ENCODE peak calls at places on chromosome 11, in five cellular contexts. One of them, this sample, is unnamed.

GRCh38 chr11:11641581-11641980 is 19.8 kb upstream of the GALNT18 start:
- DNase-seq in tibial nerve: no peak
- DNase-seq in stomach: no peak
- DNase-seq in GM12892: no peak
- DNase-seq in esophagus squamous epithelium: no peak
- DNase-seq in this sample: no peak

GRCh38 chr11:130390071-130390758 is 38.2 kb downstream of the ADAMTS8 start:
- DNase-seq in tibial nerve: no peak
- DNase-seq in stomach: peak
- DNase-seq in GM12892: no peak
- DNase-seq in esophagus squamous epithelium: no peak
- DNase-seq in this sample: no peak

GRCh38 chr11:46342237-46342636 is 5.0 kb upstream of the DGKZ start:
- DNase-seq in tibial nerve: no peak
- DNase-seq in stomach: no peak
- DNase-seq in GM12892: no peak
- DNase-seq in esophagus squamous epithelium: no peak
- DNase-seq in this sample: no peak

GRCh38 chr11:16773981-16774710 is 35.7 kb downstream of the C11orf58 start:
- DNase-seq in tibial nerve: no peak
- DNase-seq in stomach: no peak
- DNase-seq in GM12892: no peak
- DNase-seq in esophagus squamous epithelium: no peak
- DNase-seq in this sample: no peak

GRCh38 chr11:104534268-104534667 is 364.0 kb downstream of the CASP12 start:
- DNase-seq in tibial nerve: no peak
- DNase-seq in stomach: no peak
- DNase-seq in GM12892: no peak
- DNase-seq in esophagus squamous epithelium: no peak
- DNase-seq in this sample: no peak

GRCh38 chr11:73001615-73002014 is 140.5 kb downstream of the FCHSD2 start:
- DNase-seq in tibial nerve: no peak
- DNase-seq in stomach: no peak
- DNase-seq in GM12892: no peak
- DNase-seq in esophagus squamous epithelium: no peak
- DNase-seq in this sample: no peak

GRCh38 chr11:34512810-34513673 is 552 bp downstream of the ELF5 start:
- DNase-seq in tibial nerve: no peak
- DNase-seq in stomach: peak
- DNase-seq in GM12892: peak
- DNase-seq in esophagus squamous epithelium: no peak
- DNase-seq in this sample: peak

GRCh38 chr11:69321877-69322350 is 28.0 kb downstream of the MYEOV start:
- DNase-seq in tibial nerve: no peak
- DNase-seq in stomach: no peak
- DNase-seq in GM12892: no peak
- DNase-seq in esophagus squamous epithelium: no peak
- DNase-seq in this sample: no peak

GRCh38 chr11:62193954-62194353 is 3.9 kb downstream of the SCGB1D1 start:
- DNase-seq in tibial nerve: no peak
- DNase-seq in stomach: no peak
- DNase-seq in GM12892: no peak
- DNase-seq in esophagus squamous epithelium: no peak
- DNase-seq in this sample: no peak

GRCh38 chr11:130634981-130635473 is 186.6 kb downstream of the ADAMTS15 start:
- DNase-seq in tibial nerve: no peak
- DNase-seq in stomach: no peak
- DNase-seq in GM12892: no peak
- DNase-seq in esophagus squamous epithelium: no peak
- DNase-seq in this sample: no peak

GRCh38 chr11:3199537-3200295 is 18.9 kb downstream of the MRGPRG start:
- DNase-seq in tibial nerve: no peak
- DNase-seq in stomach: no peak
- DNase-seq in GM12892: no peak
- DNase-seq in esophagus squamous epithelium: no peak
- DNase-seq in this sample: no peak

GRCh38 chr11:61294717-61295595 is at the start of gene VWCE:
- DNase-seq in tibial nerve: no peak
- DNase-seq in stomach: peak
- DNase-seq in GM12892: peak
- DNase-seq in esophagus squamous epithelium: no peak
- DNase-seq in this sample: no peak

GRCh38 chr11:65962136-65962564 is 616 bp downstream of the SART1 start:
- DNase-seq in tibial nerve: no peak
- DNase-seq in stomach: no peak
- DNase-seq in GM12892: no peak
- DNase-seq in esophagus squamous epithelium: no peak
- DNase-seq in this sample: no peak

GRCh38 chr11:29782447-29782846 is 234.4 kb downstream of the KCNA4 start:
- DNase-seq in tibial nerve: no peak
- DNase-seq in stomach: no peak
- DNase-seq in GM12892: no peak
- DNase-seq in esophagus squamous epithelium: no peak
- DNase-seq in this sample: no peak

GRCh38 chr11:9834281-9834680 is 170.4 kb downstream of the SWAP70 start:
- DNase-seq in tibial nerve: no peak
- DNase-seq in stomach: no peak
- DNase-seq in GM12892: no peak
- DNase-seq in esophagus squamous epithelium: no peak
- DNase-seq in this sample: no peak

GRCh38 chr11:108501396-108501795 is 3.2 kb upstream of the POGLUT3 start:
- DNase-seq in tibial nerve: no peak
- DNase-seq in stomach: no peak
- DNase-seq in GM12892: no peak
- DNase-seq in esophagus squamous epithelium: no peak
- DNase-seq in this sample: no peak

GRCh38 chr11:18394928-18395734 is 768 bp downstream of the LDHA start:
- DNase-seq in tibial nerve: no peak
- DNase-seq in stomach: peak
- DNase-seq in GM12892: no peak
- DNase-seq in esophagus squamous epithelium: no peak
- DNase-seq in this sample: no peak
- TF ChIP-seq POLR2A in tibial nerve: no peak
- TF ChIP-seq POLR2A in stomach: no peak
- TF ChIP-seq POLR2A in GM12892: no peak
- TF ChIP-seq POLR2A in esophagus squamous epithelium: no peak
- TF ChIP-seq POLR2A in this sample: no peak

GRCh38 chr11:114164546-114164945 is 105.0 kb downstream of the ZBTB16 start:
- DNase-seq in tibial nerve: no peak
- DNase-seq in stomach: no peak
- DNase-seq in GM12892: no peak
- DNase-seq in esophagus squamous epithelium: no peak
- DNase-seq in this sample: no peak

GRCh38 chr11:114163830-114164401 is 104.4 kb downstream of the ZBTB16 start:
- DNase-seq in tibial nerve: no peak
- DNase-seq in stomach: no peak
- DNase-seq in GM12892: no peak
- DNase-seq in esophagus squamous epithelium: no peak
- DNase-seq in this sample: no peak

GRCh38 chr11:114161486-114162250 is 102.2 kb downstream of the ZBTB16 start:
- DNase-seq in tibial nerve: no peak
- DNase-seq in stomach: no peak
- DNase-seq in GM12892: no peak
- DNase-seq in esophagus squamous epithelium: no peak
- DNase-seq in this sample: no peak

GRCh38 chr11:114163231-114163631 is 103.7 kb downstream of the ZBTB16 start:
- DNase-seq in tibial nerve: no peak
- DNase-seq in stomach: peak
- DNase-seq in GM12892: no peak
- DNase-seq in esophagus squamous epithelium: no peak
- DNase-seq in this sample: no peak

DNA sequence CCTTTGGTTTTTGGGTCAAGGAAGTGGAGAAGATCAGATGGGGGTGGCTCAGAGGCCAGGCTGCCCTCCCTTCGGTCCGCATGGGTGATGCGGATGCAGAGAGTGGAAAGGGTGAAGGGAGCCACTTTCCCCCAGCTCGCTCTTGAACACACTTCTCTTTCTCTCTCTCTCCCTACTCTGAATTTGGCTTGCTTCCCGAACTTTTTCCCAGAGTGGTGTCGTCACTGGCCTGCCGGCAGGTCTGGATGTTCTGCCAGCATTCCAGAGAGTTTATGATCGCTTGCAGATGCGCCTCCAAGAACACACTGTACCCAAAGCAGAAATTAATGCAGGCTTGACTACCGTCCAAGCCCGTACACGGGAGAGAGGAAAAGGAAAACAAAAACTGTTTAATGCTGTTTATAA is 103.2 kb downstream of the ZBTB16 start:
- DNase-seq in tibial nerve: peak
- DNase-seq in stomach: peak
- DNase-seq in GM12892: no peak
- DNase-seq in esophagus squamous epithelium: peak
- DNase-seq in this sample: no peak
- TF ChIP-seq POLR2A in tibial nerve: peak
- TF ChIP-seq POLR2A in stomach: no peak
- TF ChIP-seq POLR2A in GM12892: no peak
- TF ChIP-seq POLR2A in esophagus squamous epithelium: peak
- TF ChIP-seq POLR2A in this sample: no peak

GRCh38 chr11:471468-472145 is 21.5 kb downstream of the PTDSS2 start:
- DNase-seq in tibial nerve: no peak
- DNase-seq in stomach: no peak
- DNase-seq in GM12892: no peak
- DNase-seq in esophagus squamous epithelium: no peak
- DNase-seq in this sample: no peak

GRCh38 chr11:468493-468892 is 18.4 kb downstream of the PTDSS2 start:
- DNase-seq in tibial nerve: no peak
- DNase-seq in stomach: no peak
- DNase-seq in GM12892: no peak
- DNase-seq in esophagus squamous epithelium: no peak
- DNase-seq in this sample: no peak

GRCh38 chr11:468036-468435 is 18.0 kb downstream of the PTDSS2 start:
- DNase-seq in tibial nerve: no peak
- DNase-seq in stomach: no peak
- DNase-seq in GM12892: no peak
- DNase-seq in esophagus squamous epithelium: no peak
- DNase-seq in this sample: no peak

GRCh38 chr11:472272-472671 is 22.2 kb downstream of the PTDSS2 start:
- DNase-seq in tibial nerve: no peak
- DNase-seq in stomach: no peak
- DNase-seq in GM12892: no peak
- DNase-seq in esophagus squamous epithelium: no peak
- DNase-seq in this sample: no peak

DNA sequence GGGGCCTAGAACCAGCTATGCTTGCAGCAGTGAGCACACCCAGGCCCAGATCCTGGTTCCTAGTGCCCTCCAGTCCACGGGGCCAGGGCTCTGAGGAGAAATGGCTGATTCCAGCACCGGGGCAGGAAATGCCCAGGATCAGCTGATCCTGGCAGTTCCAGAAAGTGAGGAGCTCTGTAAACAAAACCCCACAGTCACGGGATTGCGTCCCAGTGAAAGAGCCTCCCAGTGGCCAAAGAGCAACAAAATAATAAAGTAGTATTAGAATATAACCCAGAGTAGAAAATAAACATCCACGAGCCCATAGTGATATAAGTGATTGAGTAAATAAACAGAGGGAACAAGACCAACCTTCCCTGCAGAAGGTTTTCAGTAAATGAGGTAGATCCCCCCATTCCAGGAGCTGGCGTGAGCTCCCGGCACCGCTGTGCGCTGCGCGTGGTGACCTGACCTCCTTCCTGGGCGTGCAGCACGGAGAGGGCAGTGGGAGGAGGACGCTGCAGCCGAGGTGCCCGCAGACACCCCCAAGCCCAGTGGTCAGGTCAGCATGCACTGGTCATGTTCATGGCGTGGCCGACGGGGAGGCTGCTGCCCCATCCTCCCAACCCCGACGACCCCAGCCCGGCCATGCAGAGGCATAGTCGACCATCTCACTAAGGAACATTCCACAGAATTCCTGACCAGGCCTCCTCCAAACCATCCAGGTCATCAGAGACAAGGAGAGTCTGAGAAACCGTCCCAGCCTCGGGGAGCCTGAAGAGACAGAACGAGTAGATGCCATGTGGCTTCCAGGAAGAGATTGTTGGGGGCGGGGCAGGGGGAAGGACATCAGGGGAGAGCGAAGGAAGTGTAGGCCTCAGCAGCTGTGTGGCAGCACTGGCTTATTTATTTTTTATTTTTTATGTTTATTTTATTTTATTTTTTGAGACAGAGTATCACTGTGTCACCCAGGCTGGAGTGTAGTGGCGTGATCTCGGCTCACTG is 19.9 kb downstream of the PTDSS2 start:
- DNase-seq in tibial nerve: peak
- DNase-seq in stomach: peak
- DNase-seq in GM12892: no peak
- DNase-seq in esophagus squamous epithelium: no peak
- DNase-seq in this sample: no peak
- TF ChIP-seq POLR2A in tibial nerve: no peak
- TF ChIP-seq POLR2A in stomach: no peak
- TF ChIP-seq POLR2A in GM12892: no peak
- TF ChIP-seq POLR2A in esophagus squamous epithelium: peak
- TF ChIP-seq POLR2A in this sample: no peak

GRCh38 chr11:57312511-57313021 is 12.2 kb downstream of the TNKS1BP1 start:
- DNase-seq in tibial nerve: no peak
- DNase-seq in stomach: peak
- DNase-seq in GM12892: no peak
- DNase-seq in esophagus squamous epithelium: no peak
- DNase-seq in this sample: no peak

GRCh38 chr11:57310630-57311086 is 14.1 kb downstream of the TNKS1BP1 start:
- DNase-seq in tibial nerve: no peak
- DNase-seq in stomach: no peak
- DNase-seq in GM12892: no peak
- DNase-seq in esophagus squamous epithelium: no peak
- DNase-seq in this sample: no peak

GRCh38 chr11:57310091-57310490 is 14.7 kb downstream of the TNKS1BP1 start:
- DNase-seq in tibial nerve: no peak
- DNase-seq in stomach: no peak
- DNase-seq in GM12892: no peak
- DNase-seq in esophagus squamous epithelium: no peak
- DNase-seq in this sample: no peak

GRCh38 chr11:57313071-57313787 is 11.5 kb downstream of the TNKS1BP1 start:
- DNase-seq in tibial nerve: no peak
- DNase-seq in stomach: peak
- DNase-seq in GM12892: no peak
- DNase-seq in esophagus squamous epithelium: no peak
- DNase-seq in this sample: no peak

DNA sequence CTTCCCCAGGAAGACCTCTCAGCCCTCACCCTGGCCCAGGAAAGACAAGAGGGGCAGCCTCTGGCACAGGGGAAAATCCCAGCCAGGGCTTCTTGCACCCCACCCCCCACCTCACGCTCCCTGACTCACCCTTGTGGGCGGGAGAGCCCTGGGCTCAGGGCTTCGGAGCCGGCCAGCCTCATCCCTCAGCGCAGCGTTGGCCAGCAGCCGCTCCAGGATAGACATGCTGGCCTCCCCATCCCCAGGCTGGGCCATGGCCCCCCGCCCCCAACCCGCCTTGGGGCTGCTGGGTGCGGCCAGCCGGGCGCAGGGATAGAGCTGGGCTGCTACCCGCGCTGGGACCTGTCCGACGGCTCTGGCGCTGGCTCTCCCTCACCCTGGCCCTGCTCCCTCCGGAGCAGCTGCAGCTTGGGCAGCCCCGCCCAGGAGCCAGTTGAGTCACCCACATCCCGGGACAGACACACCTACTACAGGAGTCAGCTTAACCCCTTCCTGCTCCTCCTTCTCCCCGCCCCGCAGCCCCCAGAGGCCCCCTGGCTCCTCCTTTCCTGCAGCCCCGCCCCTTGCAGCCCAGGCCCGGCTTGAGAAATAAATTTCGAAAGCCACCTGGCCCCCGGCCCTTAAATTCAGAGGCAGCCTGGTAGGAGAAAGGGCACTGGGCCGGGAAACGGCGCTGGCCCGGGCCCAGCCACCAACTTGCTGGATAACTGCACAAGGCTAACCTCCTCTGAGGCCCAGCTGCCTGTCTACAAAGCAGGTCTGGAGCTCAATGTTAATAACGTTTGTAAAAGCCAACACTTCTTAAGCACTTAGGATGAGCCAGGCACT is 13.4 kb downstream of the TNKS1BP1 start:
- DNase-seq in tibial nerve: peak
- DNase-seq in stomach: peak
- DNase-seq in GM12892: peak
- DNase-seq in esophagus squamous epithelium: peak
- DNase-seq in this sample: peak
- TF ChIP-seq POLR2A in tibial nerve: no peak
- TF ChIP-seq POLR2A in stomach: peak
- TF ChIP-seq POLR2A in GM12892: no peak
- TF ChIP-seq POLR2A in esophagus squamous epithelium: peak
- TF ChIP-seq POLR2A in this sample: peak